ENCODE peak calls at places on chromosomes 12 and 14, in eight cellular contexts. O is heart right ventricle; N is mammary epithelial cell; H is cardiac muscle cell; S is CD8-positive, alpha-beta T cell; F is astrocyte; K is DND-41; B is adrenal gland. W is an unnamed sample.

GRCh38 chr12:105013892-105014291 is 27.8 kb downstream of the NOPCHAP1 start:
- DNase-seq in O (no peak), N (peak), H (no peak), S (no peak), F (peak), K (no peak), B (no peak), W (no peak)

GRCh38 chr12:66804555-66804954 is 125.7 kb upstream of the GRIP1 start:
- DNase-seq in O (no peak), N (no peak), H (no peak), S (no peak), F (no peak), K (no peak), B (no peak), W (no peak)

GRCh38 chr12:90978117-90978770 is 23.3 kb upstream of the CCER1 start:
- DNase-seq in O (peak), N (peak), H (peak), S (no peak), F (peak), K (no peak), B (no peak), W (no peak)

GRCh38 chr14:23351681-23352505 is 794 bp downstream of the SLC22A17 start:
- DNase-seq in O (no peak), N (no peak), H (peak), S (no peak), F (no peak), K (no peak), B (no peak), W (no peak)

GRCh38 chr14:44897844-44898151 is 63.9 kb downstream of the KLHL28 start:
- DNase-seq in O (no peak), N (no peak), H (no peak), S (no peak), F (no peak), K (no peak), B (no peak), W (no peak)

GRCh38 chr14:49945448-49946319 is 52.8 kb downstream of the ARF6 start:
- DNase-seq in O (no peak), N (no peak), H (no peak), S (no peak), F (no peak), K (no peak), B (no peak), W (no peak)

GRCh38 chr12:95195122-95195521 is 22.1 kb downstream of the FGD6 start:
- DNase-seq in O (no peak), N (no peak), H (no peak), S (no peak), F (no peak), K (no peak), B (no peak), W (no peak)

GRCh38 chr12:112606611-112607366 is 184.8 kb upstream of the RPH3A start:
- DNase-seq in O (no peak), N (no peak), H (no peak), S (no peak), F (no peak), K (no peak), B (no peak), W (no peak)

GRCh38 chr14:73744175-73744867 is 30.1 kb upstream of the PNMA1 start:
- DNase-seq in O (no peak), N (no peak), H (no peak), S (no peak), F (no peak), K (no peak), B (no peak), W (no peak)

GRCh38 chr12:121783771-121784170 is 9.7 kb downstream of the RHOF start:
- DNase-seq in O (no peak), N (peak), H (no peak), S (no peak), F (no peak), K (no peak), B (no peak), W (no peak)

GRCh38 chr12:85866929-85867776 is 6.9 kb upstream of the NTS start:
- DNase-seq in O (peak), N (peak), H (peak), S (no peak), F (peak), K (no peak), B (peak), W (no peak)

GRCh38 chr12:123062682-123063426 is 82.4 kb downstream of the ARL6IP4 start:
- DNase-seq in O (peak), N (peak), H (no peak), S (no peak), F (peak), K (no peak), B (peak), W (no peak)

GRCh38 chr12:70248916-70249315 is 5.7 kb downstream of the CNOT2 start:
- DNase-seq in O (no peak), N (no peak), H (no peak), S (no peak), F (no peak), K (no peak), B (no peak), W (no peak)

GRCh38 chr14:87049886-87050820 is 942.8 kb downstream of the GALC start:
- DNase-seq in O (no peak), N (peak), H (peak), S (no peak), F (no peak), K (peak), B (no peak), W (no peak)

GRCh38 chr12:31874961-31875608 is 84.1 kb upstream of the RESF1 start:
- DNase-seq in O (peak), N (peak), H (no peak), S (peak), F (peak), K (peak), B (peak), W (peak)

GRCh38 chr14:35385042-35385839 is 19.3 kb downstream of the NFKBIA start:
- DNase-seq in O (peak), N (peak), H (peak), S (no peak), F (peak), K (no peak), B (peak), W (no peak)

GRCh38 chr12:95608252-95609033 is 57.2 kb upstream of the USP44 start:
- DNase-seq in O (peak), N (peak), H (no peak), S (no peak), F (peak), K (no peak), B (no peak), W (no peak)

DNA sequence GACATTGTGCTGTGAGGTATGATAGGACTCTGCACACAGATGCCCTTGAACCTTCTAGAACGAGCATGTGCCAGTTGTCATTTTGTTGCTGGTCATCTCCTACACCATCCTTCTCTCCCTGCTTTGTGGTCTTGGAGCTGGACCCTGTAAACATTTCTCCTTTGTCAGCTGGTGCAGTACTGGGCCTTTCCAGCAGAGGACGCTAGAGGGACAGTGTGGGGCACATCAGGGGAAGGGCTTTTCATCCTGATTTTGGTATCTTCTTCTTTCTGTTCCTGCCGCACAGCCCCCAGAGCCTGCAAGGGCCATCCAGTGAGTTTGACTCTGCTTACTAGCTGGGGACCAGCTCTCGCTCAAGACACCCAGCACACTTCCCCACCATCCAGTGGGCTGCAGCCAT is 484.6 kb downstream of the AACS start:
- DNase-seq in O (no peak), N (no peak), H (no peak), S (no peak), F (no peak), K (peak), B (no peak), W (no peak)
- TF ChIP-seq CTCF in O (no peak), N (peak), H (no peak), S (no peak), F (peak), K (peak), B (no peak), W (peak)

GRCh38 chr12:53726946-53727309 is 324 bp downstream of the CALCOCO1 start:
- DNase-seq in O (peak), N (peak), H (no peak), S (no peak), F (no peak), K (no peak), B (no peak), W (no peak)
- H3K27ac ChIP-seq in O (peak), N (peak), H (no peak), S (peak), F (peak), K (peak), B (peak), W (no peak)

DNA sequence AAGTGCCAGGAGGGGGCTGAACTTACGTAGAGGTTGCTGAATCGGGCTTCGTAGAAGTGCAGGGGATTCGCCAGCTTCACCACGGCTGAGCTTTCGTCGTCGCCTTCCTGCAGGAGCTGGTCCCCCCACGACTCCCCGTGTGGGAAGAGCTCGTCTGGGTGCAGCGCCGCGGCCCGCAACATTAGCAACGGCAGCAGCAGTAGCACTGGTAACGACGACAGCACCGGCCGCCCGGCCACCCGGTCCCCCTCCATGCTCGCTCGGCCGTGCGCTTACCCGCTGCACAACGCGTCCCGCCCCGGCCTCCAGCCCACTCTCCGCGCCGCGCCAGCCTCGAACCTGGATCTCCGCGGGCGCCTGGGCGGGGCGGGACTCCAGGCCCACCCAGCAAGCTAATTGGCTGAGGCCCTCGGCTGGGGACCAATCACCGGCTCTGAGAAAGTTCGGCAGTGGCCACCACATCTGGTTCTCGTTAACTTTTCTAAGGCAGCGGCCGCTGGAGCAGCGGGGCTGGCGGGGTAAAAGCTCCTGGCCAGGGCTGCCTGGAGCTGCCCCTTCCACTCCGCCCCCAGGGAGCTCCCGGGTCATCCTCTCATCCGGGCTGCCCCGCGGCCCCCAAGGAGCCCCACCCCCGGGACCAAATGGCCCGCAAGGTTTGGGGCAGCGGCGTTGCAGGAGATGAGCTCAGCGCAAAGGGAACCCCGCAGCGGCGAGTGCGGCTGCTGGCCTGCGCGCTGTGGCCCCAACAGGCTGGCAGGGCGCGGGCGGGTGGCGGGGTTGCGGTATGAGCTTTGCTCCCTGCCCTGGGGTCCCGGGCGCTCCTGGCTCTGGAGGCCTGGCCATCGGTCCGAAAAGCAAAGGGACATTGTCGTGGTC is at the start of gene NID2:
- DNase-seq in O (peak), N (peak), H (peak), S (peak), F (peak), K (no peak), B (peak), W (no peak)
- TF ChIP-seq CTCF in O (no peak), N (peak), H (no peak), S (no peak), F (no peak), K (no peak), B (no peak), W (no peak)

GRCh38 chr12:124464062-124464461 is 103.3 kb downstream of the NCOR2 start:
- DNase-seq in O (no peak), N (no peak), H (no peak), S (no peak), F (no peak), K (no peak), B (no peak), W (no peak)

GRCh38 chr12:124464830-124465229 is 102.6 kb downstream of the NCOR2 start:
- DNase-seq in O (no peak), N (no peak), H (no peak), S (no peak), F (no peak), K (no peak), B (no peak), W (no peak)

GRCh38 chr12:124469193-124469888 is 98.1 kb downstream of the NCOR2 start:
- DNase-seq in O (no peak), N (no peak), H (no peak), S (no peak), F (no peak), K (no peak), B (no peak), W (no peak)

GRCh38 chr12:124465473-124465872 is 101.9 kb downstream of the NCOR2 start:
- DNase-seq in O (no peak), N (no peak), H (no peak), S (no peak), F (no peak), K (no peak), B (no peak), W (no peak)

GRCh38 chr12:124466200-124467128 is 100.9 kb downstream of the NCOR2 start:
- DNase-seq in O (peak), N (no peak), H (no peak), S (peak), F (peak), K (peak), B (no peak), W (peak)
- H3K27ac ChIP-seq in O (peak), N (no peak), H (no peak), S (peak), F (peak), K (peak), B (peak), W (peak)

W was measured in CD4-positive, alpha-beta T cell.